ENCODE peak calls at places on chromosome 10, in six cellular contexts. One of them, this sample, is unnamed.

GRCh38 chr10:93180402-93181040 is 106.8 kb downstream of the CYP26A1 start:
- DNase-seq in activated naive CD8-positive, alpha-beta T cell treated with anti-CD3 and anti-CD28 coated beads, Interleukin-2, amount 10 ng/mL, durations not matched to agents 7 days and 5 days: no peak
- DNase-seq in activated naive CD4-positive, alpha-beta T cell: no peak
- DNase-seq in M059J: peak; percentile 84
- DNase-seq in chondrocyte: no peak
- DNase-seq in foreskin fibroblast: peak; percentile 47
- DNase-seq in this sample: no peak

GRCh38 chr10:34249634-34250033 is 565.5 kb downstream of the PARD3 start:
- DNase-seq in activated naive CD8-positive, alpha-beta T cell treated with anti-CD3 and anti-CD28 coated beads, Interleukin-2, amount 10 ng/mL, durations not matched to agents 7 days and 5 days: no peak
- DNase-seq in activated naive CD4-positive, alpha-beta T cell: no peak
- DNase-seq in M059J: no peak
- DNase-seq in chondrocyte: no peak
- DNase-seq in foreskin fibroblast: no peak
- DNase-seq in this sample: no peak

GRCh38 chr10:112261281-112261822 is 21.8 kb upstream of the TECTB start:
- DNase-seq in activated naive CD8-positive, alpha-beta T cell treated with anti-CD3 and anti-CD28 coated beads, Interleukin-2, amount 10 ng/mL, durations not matched to agents 7 days and 5 days: no peak
- DNase-seq in activated naive CD4-positive, alpha-beta T cell: no peak
- DNase-seq in M059J: peak; percentile 66
- DNase-seq in chondrocyte: no peak
- DNase-seq in foreskin fibroblast: peak; percentile 28
- DNase-seq in this sample: peak; percentile 58

GRCh38 chr10:88880287-88881094 is 446 bp downstream of the STAMBPL1 start:
- DNase-seq in activated naive CD8-positive, alpha-beta T cell treated with anti-CD3 and anti-CD28 coated beads, Interleukin-2, amount 10 ng/mL, durations not matched to agents 7 days and 5 days: peak; percentile 86
- DNase-seq in activated naive CD4-positive, alpha-beta T cell: peak; percentile 69
- DNase-seq in M059J: peak; percentile 86
- DNase-seq in chondrocyte: peak; percentile 88
- DNase-seq in foreskin fibroblast: peak; percentile 84
- DNase-seq in this sample: no peak

GRCh38 chr10:69663548-69663947 is 33.5 kb downstream of the FAM241B start:
- DNase-seq in activated naive CD8-positive, alpha-beta T cell treated with anti-CD3 and anti-CD28 coated beads, Interleukin-2, amount 10 ng/mL, durations not matched to agents 7 days and 5 days: no peak
- DNase-seq in activated naive CD4-positive, alpha-beta T cell: no peak
- DNase-seq in M059J: no peak
- DNase-seq in chondrocyte: no peak
- DNase-seq in foreskin fibroblast: no peak
- DNase-seq in this sample: no peak

GRCh38 chr10:98555011-98555619 is 108.4 kb upstream of the HPS1 start:
- DNase-seq in activated naive CD8-positive, alpha-beta T cell treated with anti-CD3 and anti-CD28 coated beads, Interleukin-2, amount 10 ng/mL, durations not matched to agents 7 days and 5 days: no peak
- DNase-seq in activated naive CD4-positive, alpha-beta T cell: no peak
- DNase-seq in M059J: no peak
- DNase-seq in chondrocyte: no peak
- DNase-seq in foreskin fibroblast: no peak
- DNase-seq in this sample: no peak

GRCh38 chr10:108327706-108328105 is 1163.2 kb upstream of the SORCS1 start:
- DNase-seq in activated naive CD8-positive, alpha-beta T cell treated with anti-CD3 and anti-CD28 coated beads, Interleukin-2, amount 10 ng/mL, durations not matched to agents 7 days and 5 days: no peak
- DNase-seq in activated naive CD4-positive, alpha-beta T cell: no peak
- DNase-seq in M059J: peak; percentile 44
- DNase-seq in chondrocyte: no peak
- DNase-seq in foreskin fibroblast: peak; percentile 1
- DNase-seq in this sample: no peak

GRCh38 chr10:4064489-4064888 is 279.5 kb upstream of the KLF6 start:
- DNase-seq in activated naive CD8-positive, alpha-beta T cell treated with anti-CD3 and anti-CD28 coated beads, Interleukin-2, amount 10 ng/mL, durations not matched to agents 7 days and 5 days: no peak
- DNase-seq in activated naive CD4-positive, alpha-beta T cell: no peak
- DNase-seq in M059J: no peak
- DNase-seq in chondrocyte: no peak
- DNase-seq in foreskin fibroblast: no peak
- DNase-seq in this sample: no peak

This sample was measured in AG04449.